ENCODE peak calls at places on chromosomes 11 and 22, in eight cellular contexts. J, T, K, S, V, Z, U and Y are unnamed samples.

GRCh38 chr11:44589301-44589700 is 23.8 kb downstream of the CD82 start:
- DNase-seq in Z (no peak), K (peak), S (peak), T (no peak), V (no peak), U (no peak), J (no peak), Y (peak)

GRCh38 chr11:66281001-66281400 is 3.0 kb downstream of the CNIH2 start:
- DNase-seq in Z (no peak), K (no peak), J (no peak), V (no peak), T (no peak), U (no peak), S (no peak), Y (no peak)

GRCh38 chr22:37303821-37304274 is 21.5 kb downstream of the CYTH4 start:
- DNase-seq in K (no peak), Z (no peak), T (no peak), U (peak), J (peak), V (peak), S (peak), Y (peak)

GRCh38 chr11:82403640-82404305 is 329.9 kb downstream of the FAM181B start:
- DNase-seq in V (no peak), J (no peak), Z (no peak), U (no peak), S (no peak), T (no peak), K (no peak), Y (no peak)

GRCh38 chr11:118132385-118133151 is 20.1 kb downstream of the SCN4B start:
- DNase-seq in V (no peak), U (no peak), S (no peak), T (no peak), J (no peak), Z (no peak), K (peak), Y (no peak)

GRCh38 chr11:70312401-70313357 is 42.2 kb downstream of the PPFIA1 start:
- DNase-seq in Z (no peak), J (no peak), V (no peak), U (no peak), S (no peak), K (peak), T (no peak), Y (no peak)

GRCh38 chr11:45319077-45319476 is 32.9 kb upstream of the SYT13 start:
- DNase-seq in Z (no peak), S (no peak), J (no peak), T (no peak), K (no peak), V (no peak), U (no peak), Y (no peak)

GRCh38 chr11:117877120-117877784 is 794 bp upstream of the FXYD6 start:
- DNase-seq in Z (no peak), K (peak), U (no peak), J (no peak), T (no peak), S (no peak), V (no peak), Y (no peak)

GRCh38 chr11:86990520-86990919 is 35.3 kb upstream of the FZD4 start:
- DNase-seq in T (no peak), S (peak), U (peak), Z (no peak), V (no peak), K (no peak), J (no peak), Y (no peak)

GRCh38 chr11:304915-305833 is 2.4 kb upstream of the IFITM2 start:
- DNase-seq in K (peak), U (peak), S (no peak), J (no peak), T (peak), Z (no peak), V (no peak), Y (peak)

GRCh38 chr22:36833073-36833472 is 16.2 kb upstream of the PVALB start:
- DNase-seq in U (no peak), S (no peak), T (no peak), K (no peak), V (no peak), Z (no peak), J (no peak), Y (no peak)

GRCh38 chr11:6992026-6992425 is 28.1 kb downstream of the ZNF214 start:
- DNase-seq in K (no peak), S (no peak), U (no peak), J (no peak), T (no peak), Z (no peak), V (no peak), Y (no peak)

GRCh38 chr11:125679397-125679796 is 1.2 kb downstream of the ACRV1 start:
- DNase-seq in U (no peak), S (no peak), Z (no peak), J (no peak), K (no peak), T (no peak), V (no peak), Y (no peak)

GRCh38 chr22:20456722-20457076 is 19.1 kb upstream of the SCARF2 start:
- DNase-seq in K (peak), U (no peak), V (no peak), J (no peak), T (no peak), S (no peak), Z (no peak), Y (no peak)

GRCh38 chr11:71474771-71475483 is 21.9 kb downstream of the NADSYN1 start:
- DNase-seq in J (no peak), T (no peak), U (no peak), S (no peak), K (peak), V (no peak), Z (no peak), Y (no peak)

GRCh38 chr22:17135153-17135760 is 14.1 kb upstream of the TMEM121B start:
- DNase-seq in J (no peak), V (no peak), K (peak), U (no peak), Z (no peak), S (no peak), T (no peak), Y (no peak)

GRCh38 chr22:41939981-41940852 is 6.7 kb downstream of the CENPM start:
- DNase-seq in K (no peak), S (no peak), Z (no peak), T (peak), U (peak), J (no peak), V (no peak), Y (no peak)

GRCh38 chr22:46068176-46068907 is 82.0 kb upstream of the PPARA start:
- DNase-seq in S (no peak), Z (no peak), V (no peak), T (no peak), U (no peak), K (no peak), J (no peak), Y (no peak)

GRCh38 chr11:82810326-82810725 is 76.7 kb upstream of the FAM181B start:
- DNase-seq in T (no peak), U (no peak), Z (no peak), S (no peak), K (no peak), V (no peak), J (no peak), Y (no peak)

GRCh38 chr11:100403817-100404216 is 283.3 kb upstream of the ARHGAP42 start:
- DNase-seq in V (no peak), K (no peak), U (no peak), T (no peak), Z (no peak), S (peak), J (no peak), Y (peak)

GRCh38 chr11:78840190-78840589 is 265.5 kb upstream of the NARS2 start:
- DNase-seq in U (no peak), J (no peak), V (peak), K (no peak), Z (no peak), T (no peak), S (peak), Y (peak)

GRCh38 chr22:22578702-22579424 is 19.8 kb upstream of the PRAME start:
- DNase-seq in V (no peak), J (no peak), S (no peak), K (no peak), U (peak), Z (no peak), T (no peak), Y (no peak)

GRCh38 chr11:77547863-77548551 is 41.7 kb upstream of the AQP11 start:
- DNase-seq in Z (no peak), V (peak), U (peak), J (no peak), S (no peak), T (no peak), K (no peak), Y (peak)

GRCh38 chr11:117713676-117714075 is 83.3 kb downstream of the DSCAML1 start:
- DNase-seq in S (no peak), U (no peak), J (no peak), Z (no peak), V (no peak), T (no peak), K (no peak), Y (no peak)

GRCh38 chr11:117385471-117385870 is 57.8 kb downstream of the CEP164 start:
- DNase-seq in J (no peak), Z (no peak), V (no peak), K (peak), S (no peak), U (no peak), T (no peak), Y (no peak)

GRCh38 chr11:60680455-60681119 is 18.8 kb upstream of the MS4A8 start:
- DNase-seq in U (no peak), S (no peak), J (no peak), T (no peak), V (no peak), Z (no peak), K (no peak), Y (no peak)

GRCh38 chr22:50251472-50252054 is 498 bp upstream of the HDAC10 start:
- DNase-seq in Z (no peak), U (no peak), T (no peak), V (no peak), K (no peak), J (no peak), S (no peak), Y (no peak)

GRCh38 chr11:14189874-14190273 is 169.1 kb downstream of the RRAS2 start:
- DNase-seq in T (no peak), Z (no peak), J (peak), S (no peak), V (no peak), U (no peak), K (peak), Y (no peak)

GRCh38 chr11:10743354-10744035 is 7.6 kb upstream of the CTR9 start:
- DNase-seq in Z (no peak), V (no peak), U (no peak), K (no peak), S (no peak), J (no peak), T (no peak), Y (no peak)

GRCh38 chr11:77658213-77659013 is 20.8 kb upstream of the CLNS1A start:
- DNase-seq in T (no peak), V (peak), J (no peak), S (peak), K (no peak), U (no peak), Z (no peak), Y (peak)

GRCh38 chr11:834371-835316 is 1.9 kb downstream of the CD151 start:
- DNase-seq in S (no peak), Z (peak), J (peak), K (peak), V (no peak), U (peak), T (peak), Y (peak)

GRCh38 chr11:103662880-103663279 is 373.6 kb upstream of the DDI1 start:
- DNase-seq in S (no peak), J (no peak), Z (no peak), V (no peak), K (no peak), U (no peak), T (no peak), Y (no peak)

GRCh38 chr22:23837496-23837859 is 1.3 kb downstream of the DERL3 start:
- DNase-seq in V (no peak), J (no peak), U (no peak), S (no peak), Z (peak), T (no peak), K (no peak), Y (no peak)

GRCh38 chr11:102317768-102318103 is 452 bp downstream of the BIRC3 start:
- DNase-seq in T (no peak), U (no peak), J (no peak), Z (no peak), K (no peak), V (no peak), S (no peak), Y (no peak)

GRCh38 chr11:5288912-5289525 is 12.7 kb downstream of the OR51B4 start:
- DNase-seq in Z (no peak), S (no peak), J (no peak), T (no peak), V (no peak), U (no peak), K (no peak), Y (no peak)

GRCh38 chr11:57641426-57641825 is 8.3 kb downstream of the YPEL4 start:
- DNase-seq in T (no peak), S (no peak), J (no peak), U (peak), V (no peak), K (no peak), Z (no peak), Y (no peak)

GRCh38 chr11:60485987-60486386 is 6.6 kb upstream of the MS4A12 start:
- DNase-seq in J (no peak), V (no peak), T (peak), Z (no peak), U (peak), K (no peak), S (no peak), Y (no peak)

GRCh38 chr11:111378773-111379499 is at the start of gene POU2AF1:
- DNase-seq in S (no peak), T (no peak), V (peak), U (no peak), J (no peak), Z (no peak), K (no peak), Y (no peak)

DNA sequence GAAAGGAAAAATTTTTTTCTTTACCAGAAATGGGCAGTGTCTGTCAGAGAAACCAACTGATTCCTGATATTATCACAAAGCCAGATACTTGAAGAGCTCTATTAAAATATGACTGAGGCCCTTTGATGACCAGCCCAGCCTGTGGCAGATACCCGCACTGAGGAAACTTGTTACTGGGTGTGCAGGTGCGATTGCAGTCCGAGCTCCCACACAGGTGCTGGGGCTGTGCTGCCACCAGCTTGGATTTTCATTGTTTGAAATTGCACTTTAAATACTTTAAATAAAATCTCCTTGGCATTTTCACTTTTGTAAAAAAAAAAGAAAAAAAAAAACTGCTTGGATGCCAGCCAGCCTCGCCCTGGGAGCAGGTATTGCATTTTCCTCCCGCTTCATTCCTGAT is 21.1 kb downstream of the EHF start:
- DNase-seq in J (no peak), Z (no peak), S (no peak), U (no peak), V (no peak), K (no peak), T (peak), Y (no peak)
- H3K4me3 ChIP-seq in J (no peak), Z (no peak), S (no peak), U (no peak), V (no peak), K (no peak), T (no peak), Y (no peak)

DNA sequence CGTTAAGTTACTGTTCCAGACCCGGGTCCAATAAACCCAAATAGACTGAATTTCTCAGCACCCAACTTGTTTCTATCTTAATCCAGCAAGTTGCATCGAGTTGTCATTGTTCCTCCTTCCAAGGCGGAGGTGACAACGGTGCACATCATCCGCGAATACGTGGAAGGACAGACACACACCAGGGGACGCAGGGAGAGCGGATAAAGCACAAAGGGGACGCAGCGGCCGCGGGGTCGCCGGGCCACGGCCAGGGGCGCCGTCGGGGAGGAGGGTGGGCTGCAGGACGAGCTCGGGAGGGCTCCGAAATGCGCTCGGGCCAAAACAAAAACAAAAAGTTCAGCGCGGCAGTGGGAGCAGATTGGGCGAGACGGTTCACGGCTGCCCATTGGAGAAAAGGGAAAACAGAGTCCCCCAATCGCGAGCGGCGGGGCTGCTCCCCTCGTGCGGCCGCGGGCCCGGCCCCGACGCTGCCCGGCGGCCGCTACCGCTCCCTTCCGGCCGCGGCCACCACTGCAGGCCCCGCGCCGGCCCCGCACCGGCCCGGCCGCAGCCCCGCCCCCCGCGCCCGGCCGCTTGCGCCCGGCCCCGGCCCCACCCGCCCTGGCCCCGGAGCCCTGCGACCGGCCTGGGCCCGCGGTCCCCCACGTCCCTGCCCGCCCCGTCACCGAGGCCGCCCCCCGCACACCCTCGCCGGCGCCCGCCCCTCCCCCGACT is 518 bp downstream of the KMT5B start:
- DNase-seq in K (peak), S (no peak), J (no peak), T (peak), V (peak), Z (peak), U (peak), Y (no peak)
- TF ChIP-seq CTCF in K (no peak), S (no peak), J (peak), T (no peak), V (no peak), Z (peak), U (peak), Y (peak)

DNA sequence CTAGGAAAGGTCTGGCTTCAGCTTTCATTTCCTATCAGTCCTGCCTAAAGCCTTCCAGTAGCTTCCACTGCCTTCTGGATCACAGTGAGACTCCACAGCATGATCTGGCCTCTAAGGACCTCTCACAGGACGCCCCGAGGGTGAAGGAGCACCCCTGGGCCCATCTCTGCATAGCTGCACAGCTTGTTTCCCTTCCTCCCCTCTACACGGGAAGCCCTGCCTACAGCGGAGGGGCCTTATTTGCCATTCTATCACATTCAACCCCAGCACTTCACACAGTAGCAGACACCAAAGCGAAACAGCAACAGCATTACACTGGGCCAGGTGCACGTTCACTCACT is 162.3 kb upstream of the GRK3 start:
- DNase-seq in T (no peak), S (no peak), K (peak), U (no peak), Z (no peak), V (no peak), J (no peak), Y (no peak)
- H3K4me3 ChIP-seq in T (no peak), S (no peak), K (no peak), U (no peak), Z (peak), V (peak), J (no peak), Y (no peak)

GRCh38 chr11:93189462-93189861 is 8.3 kb downstream of the SLC36A4 start:
- DNase-seq in J (no peak), V (no peak), U (no peak), S (no peak), Z (no peak), K (no peak), T (no peak), Y (no peak)
- TF ChIP-seq CTCF in J (no peak), V (no peak), U (no peak), S (no peak), Z (no peak), K (no peak), T (no peak), Y (no peak)